ENCODE peak calls at places on chromosome 9, in nine cellular contexts. L, B, M, P, X, I, Q, E and R are unnamed samples. For H3K4me1 and H3K9me3, the result is how much of the 10 kb centered on the place peaks cover.

GRCh38 chr9:95143591-95144561 is 173.6 kb downstream of the FANCC start:
- DNase-seq in L (no peak), B (peak), M (peak), P (peak), X (no peak), I (peak), Q (peak), E (no peak), R (no peak)

GRCh38 chr9:14103115-14103514 is 210.8 kb downstream of the NFIB start:
- DNase-seq in L (no peak), B (no peak), M (no peak), P (no peak), X (no peak), I (no peak), Q (no peak), E (no peak), R (no peak)

GRCh38 chr9:134735441-134736175 is 94.0 kb downstream of the COL5A1 start:
- DNase-seq in L (peak), B (peak), M (peak), P (no peak), X (no peak), I (peak), Q (peak), E (no peak), R (no peak)

GRCh38 chr9:134180786-134181647 is 16.7 kb upstream of the RNU6ATAC start:
- DNase-seq in L (peak), B (no peak), M (peak), P (no peak), X (no peak), I (peak), Q (peak), E (no peak), R (no peak)

GRCh38 chr9:34049630-34050384 is 1.1 kb upstream of the UBAP2 start:
- DNase-seq in L (no peak), B (peak), M (peak), P (no peak), X (no peak), I (no peak), Q (no peak), E (no peak), R (no peak)

GRCh38 chr9:101065930-101066329 is 37.4 kb downstream of the PLPPR1 start:
- DNase-seq in L (no peak), B (no peak), M (no peak), P (no peak), X (no peak), I (no peak), Q (no peak), E (no peak), R (no peak)

GRCh38 chr9:78927099-78927940 is 630.4 kb downstream of the PSAT1 start:
- DNase-seq in L (no peak), B (no peak), M (no peak), P (no peak), X (no peak), I (no peak), Q (no peak), E (no peak), R (no peak)

GRCh38 chr9:6664204-6664683 is 18.7 kb upstream of the GLDC start:
- DNase-seq in L (no peak), B (no peak), M (no peak), P (no peak), X (no peak), I (no peak), Q (no peak), E (no peak), R (no peak)

GRCh38 chr9:17630531-17630949 is 51.7 kb downstream of the SH3GL2 start:
- DNase-seq in L (no peak), B (no peak), M (no peak), P (no peak), X (no peak), I (no peak), Q (no peak), E (no peak), R (no peak)

GRCh38 chr9:129841071-129841470 is 5.8 kb downstream of the USP20 start:
- DNase-seq in L (no peak), B (no peak), M (no peak), P (no peak), X (no peak), I (no peak), Q (no peak), E (no peak), R (no peak)

GRCh38 chr9:14515564-14516198 is 177.6 kb downstream of the ZDHHC21 start:
- DNase-seq in L (no peak), B (no peak), M (no peak), P (no peak), X (no peak), I (no peak), Q (peak), E (no peak), R (no peak)

DNA sequence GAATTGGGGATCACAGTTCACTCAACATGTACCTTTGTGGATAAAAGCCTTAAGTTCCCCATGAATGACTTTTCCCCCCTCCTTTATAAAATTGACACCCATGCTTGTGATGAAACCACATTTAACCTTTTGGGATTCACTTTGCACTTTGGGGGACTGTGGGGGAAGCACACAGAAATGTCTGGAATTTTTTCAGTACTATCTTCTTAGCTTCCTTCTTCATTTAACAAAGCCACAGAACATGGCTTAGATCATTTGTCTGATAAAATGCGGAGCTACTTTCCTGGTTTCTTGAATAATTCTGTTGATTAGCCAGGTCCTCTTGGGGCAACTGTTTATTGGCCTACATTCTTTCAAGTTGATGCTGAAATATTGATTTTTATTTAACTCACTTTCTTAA is 29.9 kb downstream of the TNFSF15 start:
- DNase-seq in L (no peak), B (no peak), M (no peak), P (no peak), X (no peak), I (no peak), Q (no peak), E (no peak), R (no peak)
- H3K4me1 ChIP-seq in L (under half), B (under half), M (under half), P (under half), X (under half), I (under half), Q (under half), E (under half), R (under half)

DNA sequence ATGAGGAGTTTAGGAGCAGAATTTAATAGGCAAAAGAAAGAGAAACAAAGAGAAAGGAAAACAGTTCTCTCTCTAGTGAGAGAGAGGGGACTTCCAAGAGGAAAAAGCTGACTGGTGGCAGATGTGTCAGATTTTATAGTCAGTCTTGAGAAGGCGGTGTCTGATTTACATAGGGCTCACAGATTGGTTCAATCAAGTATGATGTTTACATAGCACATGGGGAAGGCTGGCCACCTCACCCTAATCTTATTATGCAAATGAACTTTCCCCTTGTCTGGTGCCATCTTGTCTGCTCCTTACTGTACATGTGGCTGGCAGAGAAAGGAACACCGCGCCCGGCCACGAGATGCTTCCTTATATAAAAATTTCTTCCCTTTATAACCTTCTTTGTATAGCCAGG is 24.7 kb downstream of the UNC13B start:
- DNase-seq in L (no peak), B (no peak), M (no peak), P (no peak), X (no peak), I (no peak), Q (no peak), E (no peak), R (peak)
- H3K9me3 ChIP-seq in L (under half), B (under half), M (under half), P (under half), X (under half), I (under half), Q (under half), E (under half), R (under half)

GRCh38 chr9:69583641-69584234 is 88.4 kb downstream of the APBA1 start:
- DNase-seq in L (no peak), B (no peak), M (no peak), P (no peak), X (no peak), I (no peak), Q (no peak), E (no peak), R (no peak)
- H3K4me1 ChIP-seq in L (under half), B (under half), M (under half), P (under half), X (under half), I (under half), Q (under half), E (under half), R (under half)

GRCh38 chr9:133107245-133107722 is 13.8 kb downstream of the RALGDS start:
- DNase-seq in L (peak), B (no peak), M (no peak), P (no peak), X (no peak), I (peak), Q (peak), E (no peak), R (no peak)
- H3K9me3 ChIP-seq in L (under half), B (under half), M (under half), P (under half), X (under half), I (under half), Q (under half), E (under half), R (under half)

DNA sequence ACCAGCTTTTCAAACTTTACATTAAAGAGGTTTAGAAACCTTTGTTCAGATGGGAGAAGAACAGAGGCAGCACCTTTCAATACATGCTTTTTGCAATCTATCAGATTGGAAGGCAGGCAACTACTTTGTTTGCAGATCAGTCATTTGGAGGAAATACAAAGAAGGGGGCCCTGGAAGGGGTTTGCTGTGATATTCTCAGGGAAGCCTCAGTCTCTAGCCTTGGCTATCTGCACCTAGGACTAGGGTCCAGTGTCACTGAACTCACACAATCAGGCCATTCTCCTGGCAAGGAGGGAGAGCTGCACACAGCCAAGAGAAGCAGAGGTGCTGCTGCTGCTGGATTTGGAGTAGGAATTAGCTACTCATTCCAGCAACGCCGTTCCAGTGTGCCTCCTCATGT is 79.5 kb downstream of the CRB2 start:
- DNase-seq in L (no peak), B (no peak), M (no peak), P (peak), X (no peak), I (no peak), Q (no peak), E (no peak), R (no peak)
- H3K4me1 ChIP-seq in L (under half), B (under half), M (under half), P (under half), X (under half), I (under half), Q (under half), E (under half), R (under half)

GRCh38 chr9:93750045-93750444 is 173.7 kb downstream of the PHF2 start:
- DNase-seq in L (no peak), B (no peak), M (no peak), P (no peak), X (no peak), I (no peak), Q (no peak), E (no peak), R (no peak)
- H3K9me3 ChIP-seq in L (half or more), B (half or more), M (under half), P (under half), X (under half), I (under half), Q (under half), E (under half), R (under half)

GRCh38 chr9:136055715-136056545 is 39.2 kb downstream of the NACC2 start:
- DNase-seq in L (peak), B (no peak), M (peak), P (no peak), X (no peak), I (no peak), Q (no peak), E (no peak), R (no peak)
- H3K4me1 ChIP-seq in L (under half), B (half or more), M (under half), P (under half), X (under half), I (under half), Q (under half), E (half or more), R (under half)

GRCh38 chr9:138075961-138076649 is 198.5 kb downstream of the CACNA1B start:
- DNase-seq in L (no peak), B (peak), M (peak), P (no peak), X (no peak), I (no peak), Q (no peak), E (no peak), R (no peak)
- H3K9me3 ChIP-seq in L (under half), B (under half), M (under half), P (under half), X (under half), I (under half), Q (under half), E (under half), R (under half)

DNA sequence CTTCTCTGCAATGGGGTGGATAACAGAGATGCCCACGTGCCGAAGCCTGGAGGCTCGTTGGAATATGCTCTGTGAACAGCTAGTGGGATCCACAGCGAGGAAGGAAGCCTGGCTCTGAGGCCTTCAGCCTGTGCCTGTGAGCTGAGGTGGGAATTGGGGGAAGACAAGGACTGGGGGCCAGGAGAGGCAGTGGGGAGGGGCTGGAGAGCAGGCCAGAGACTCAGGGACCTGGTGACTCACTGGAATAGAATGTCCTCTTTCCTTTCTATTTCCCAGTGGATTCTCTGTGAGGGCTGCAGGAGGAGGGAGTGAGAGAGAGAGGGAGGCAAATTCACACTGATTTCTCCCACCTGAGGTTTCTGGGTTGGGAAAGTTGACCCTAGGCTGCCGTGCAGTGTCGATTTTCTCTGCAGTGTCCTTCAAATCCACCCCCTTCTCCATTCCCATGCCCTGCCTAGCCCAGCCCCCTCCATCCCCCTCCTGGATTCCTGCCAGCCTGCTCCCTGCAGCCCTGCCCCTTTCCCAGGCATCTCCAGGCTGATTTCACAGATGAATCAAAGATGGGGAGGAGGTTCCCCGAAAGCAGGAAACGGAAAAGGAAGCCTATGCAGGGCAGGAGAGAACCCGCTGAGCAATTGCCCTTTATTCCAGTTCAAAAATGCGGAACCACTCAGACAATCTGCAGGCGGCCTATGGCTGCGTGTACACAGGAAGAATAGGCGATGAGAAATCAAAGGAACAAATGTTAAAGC is 1.4 kb upstream of the SPAAR start:
- DNase-seq in L (no peak), B (peak), M (peak), P (peak), X (no peak), I (peak), Q (peak), E (no peak), R (peak)
- H3K4me1 ChIP-seq in L (half or more), B (half or more), M (under half), P (half or more), X (half or more), I (under half), Q (half or more), E (half or more), R (under half)